ENCODE peak calls at places on chromosomes 12 and 14, in seven cellular contexts. One of them, this sample, is unnamed.
A peak's percentile ranks its signal among the peaks of the same experiment; 100 is the strongest.

GRCh38 chr14:51395361-51395849 is 155.4 kb downstream of the TMX1 start:
- DNase-seq in ovary: peak; percentile 71
- DNase-seq in neuronal stem cell: no peak
- DNase-seq in HepG2: no peak
- DNase-seq in OCI-LY7: no peak
- DNase-seq in tibial nerve: peak; percentile 56
- DNase-seq in pancreas: peak; percentile 16
- DNase-seq in this sample: peak; percentile 59

GRCh38 chr14:93008381-93008780 is 85.4 kb downstream of the CHGA start:
- DNase-seq in ovary: peak; percentile 78
- DNase-seq in neuronal stem cell: no peak
- DNase-seq in HepG2: no peak
- DNase-seq in OCI-LY7: no peak
- DNase-seq in tibial nerve: no peak
- DNase-seq in pancreas: no peak
- DNase-seq in this sample: no peak

GRCh38 chr12:90250041-90250440 is 541.4 kb upstream of the ATP2B1 start:
- DNase-seq in ovary: no peak
- DNase-seq in neuronal stem cell: no peak
- DNase-seq in HepG2: no peak
- DNase-seq in OCI-LY7: no peak
- DNase-seq in tibial nerve: no peak
- DNase-seq in pancreas: no peak
- DNase-seq in this sample: peak; percentile 47

GRCh38 chr14:77641534-77642341 is 25.3 kb upstream of the SPTLC2 start:
- DNase-seq in ovary: peak; percentile 86
- DNase-seq in neuronal stem cell: no peak
- DNase-seq in HepG2: no peak
- DNase-seq in OCI-LY7: no peak
- DNase-seq in tibial nerve: peak; percentile 68
- DNase-seq in pancreas: peak; percentile 46
- DNase-seq in this sample: peak; percentile 35

GRCh38 chr12:122999986-123000420 is 19.5 kb downstream of the ARL6IP4 start:
- DNase-seq in ovary: no peak
- DNase-seq in neuronal stem cell: no peak
- DNase-seq in HepG2: no peak
- DNase-seq in OCI-LY7: no peak
- DNase-seq in tibial nerve: no peak
- DNase-seq in pancreas: no peak
- DNase-seq in this sample: no peak

GRCh38 chr12:126353604-126354003 is 1288.4 kb downstream of the AACS start:
- DNase-seq in ovary: no peak
- DNase-seq in neuronal stem cell: no peak
- DNase-seq in HepG2: no peak
- DNase-seq in OCI-LY7: no peak
- DNase-seq in tibial nerve: no peak
- DNase-seq in pancreas: no peak
- DNase-seq in this sample: no peak

GRCh38 chr12:13189254-13189653 is 7.3 kb upstream of the EMP1 start:
- DNase-seq in ovary: no peak
- DNase-seq in neuronal stem cell: no peak
- DNase-seq in HepG2: no peak
- DNase-seq in OCI-LY7: no peak
- DNase-seq in tibial nerve: no peak
- DNase-seq in pancreas: no peak
- DNase-seq in this sample: no peak

GRCh38 chr12:47885012-47885501 is 19.7 kb downstream of the VDR start:
- DNase-seq in ovary: no peak
- DNase-seq in neuronal stem cell: no peak
- DNase-seq in HepG2: no peak
- DNase-seq in OCI-LY7: no peak
- DNase-seq in tibial nerve: no peak
- DNase-seq in pancreas: no peak
- DNase-seq in this sample: no peak

GRCh38 chr14:100542619-100543205 is 44.5 kb downstream of the BEGAIN start:
- DNase-seq in ovary: no peak
- DNase-seq in neuronal stem cell: no peak
- DNase-seq in HepG2: no peak
- DNase-seq in OCI-LY7: no peak
- DNase-seq in tibial nerve: no peak
- DNase-seq in pancreas: no peak
- DNase-seq in this sample: no peak

GRCh38 chr14:59507063-59507751 is 22.9 kb downstream of the JKAMP start:
- DNase-seq in ovary: no peak
- DNase-seq in neuronal stem cell: peak; percentile 63
- DNase-seq in HepG2: peak; percentile 62
- DNase-seq in OCI-LY7: peak; percentile 52
- DNase-seq in tibial nerve: no peak
- DNase-seq in pancreas: peak; percentile 62
- DNase-seq in this sample: no peak

GRCh38 chr14:88164906-88165534 is 158.0 kb downstream of the KCNK10 start:
- DNase-seq in ovary: no peak
- DNase-seq in neuronal stem cell: no peak
- DNase-seq in HepG2: no peak
- DNase-seq in OCI-LY7: no peak
- DNase-seq in tibial nerve: no peak
- DNase-seq in pancreas: no peak
- DNase-seq in this sample: no peak

GRCh38 chr14:22646570-22647254 is 2.6 kb upstream of the OR6J1 start:
- DNase-seq in ovary: no peak
- DNase-seq in neuronal stem cell: no peak
- DNase-seq in HepG2: no peak
- DNase-seq in OCI-LY7: no peak
- DNase-seq in tibial nerve: no peak
- DNase-seq in pancreas: no peak
- DNase-seq in this sample: no peak

GRCh38 chr14:105478624-105479305 is 4.1 kb downstream of the CRIP2 start:
- DNase-seq in ovary: no peak
- DNase-seq in neuronal stem cell: no peak
- DNase-seq in HepG2: no peak
- DNase-seq in OCI-LY7: no peak
- DNase-seq in tibial nerve: no peak
- DNase-seq in pancreas: no peak
- DNase-seq in this sample: no peak

GRCh38 chr12:46711756-46712155 is 114.0 kb downstream of the SLC38A4 start:
- DNase-seq in ovary: no peak
- DNase-seq in neuronal stem cell: no peak
- DNase-seq in HepG2: no peak
- DNase-seq in OCI-LY7: no peak
- DNase-seq in tibial nerve: no peak
- DNase-seq in pancreas: no peak
- DNase-seq in this sample: no peak

GRCh38 chr12:2963760-2964292 is 4.6 kb downstream of the TEAD4 start:
- DNase-seq in ovary: no peak
- DNase-seq in neuronal stem cell: no peak
- DNase-seq in HepG2: peak; percentile 78
- DNase-seq in OCI-LY7: no peak
- DNase-seq in tibial nerve: no peak
- DNase-seq in pancreas: no peak
- DNase-seq in this sample: no peak

GRCh38 chr14:105180598-105181528 is at the start of gene NUDT14:
- DNase-seq in ovary: peak; percentile 80
- DNase-seq in neuronal stem cell: no peak
- DNase-seq in HepG2: no peak
- DNase-seq in OCI-LY7: peak; percentile 84
- DNase-seq in tibial nerve: no peak
- DNase-seq in pancreas: peak; percentile 95
- DNase-seq in this sample: peak; percentile 83

GRCh38 chr12:105721051-105721825 is 390.7 kb downstream of the C12orf75 start:
- DNase-seq in ovary: no peak
- DNase-seq in neuronal stem cell: no peak
- DNase-seq in HepG2: no peak
- DNase-seq in OCI-LY7: no peak
- DNase-seq in tibial nerve: no peak
- DNase-seq in pancreas: no peak
- DNase-seq in this sample: no peak

GRCh38 chr12:82942963-82943362 is 256.3 kb downstream of the TMTC2 start:
- DNase-seq in ovary: no peak
- DNase-seq in neuronal stem cell: no peak
- DNase-seq in HepG2: no peak
- DNase-seq in OCI-LY7: no peak
- DNase-seq in tibial nerve: no peak
- DNase-seq in pancreas: no peak
- DNase-seq in this sample: no peak

GRCh38 chr12:6827982-6828670 is at the start of gene P3H3:
- DNase-seq in ovary: peak; percentile 74
- DNase-seq in neuronal stem cell: no peak
- DNase-seq in HepG2: peak; percentile 23
- DNase-seq in OCI-LY7: peak; percentile 21
- DNase-seq in tibial nerve: no peak
- DNase-seq in pancreas: no peak
- DNase-seq in this sample: no peak

GRCh38 chr14:61621444-61621843 is 73.9 kb upstream of the HIF1A start:
- DNase-seq in ovary: no peak
- DNase-seq in neuronal stem cell: no peak
- DNase-seq in HepG2: no peak
- DNase-seq in OCI-LY7: no peak
- DNase-seq in tibial nerve: no peak
- DNase-seq in pancreas: no peak
- DNase-seq in this sample: no peak

GRCh38 chr14:104685998-104686610 is 3.3 kb upstream of the INF2 start:
- DNase-seq in ovary: no peak
- DNase-seq in neuronal stem cell: no peak
- DNase-seq in HepG2: no peak
- DNase-seq in OCI-LY7: no peak
- DNase-seq in tibial nerve: no peak
- DNase-seq in pancreas: no peak
- DNase-seq in this sample: no peak

GRCh38 chr14:80364816-80365215 is 153.5 kb upstream of the DIO2 start:
- DNase-seq in ovary: no peak
- DNase-seq in neuronal stem cell: no peak
- DNase-seq in HepG2: no peak
- DNase-seq in OCI-LY7: no peak
- DNase-seq in tibial nerve: no peak
- DNase-seq in pancreas: no peak
- DNase-seq in this sample: no peak

GRCh38 chr12:116528067-116528466 is 31.1 kb upstream of the MAP1LC3B2 start:
- DNase-seq in ovary: no peak
- DNase-seq in neuronal stem cell: no peak
- DNase-seq in HepG2: no peak
- DNase-seq in OCI-LY7: no peak
- DNase-seq in tibial nerve: no peak
- DNase-seq in pancreas: no peak
- DNase-seq in this sample: no peak

GRCh38 chr12:67578976-67579661 is 69.4 kb upstream of the DYRK2 start:
- DNase-seq in ovary: no peak
- DNase-seq in neuronal stem cell: no peak
- DNase-seq in HepG2: no peak
- DNase-seq in OCI-LY7: no peak
- DNase-seq in tibial nerve: no peak
- DNase-seq in pancreas: no peak
- DNase-seq in this sample: no peak

GRCh38 chr14:89231426-89232113 is 185.5 kb downstream of the FOXN3 start:
- DNase-seq in ovary: no peak
- DNase-seq in neuronal stem cell: no peak
- DNase-seq in HepG2: no peak
- DNase-seq in OCI-LY7: no peak
- DNase-seq in tibial nerve: no peak
- DNase-seq in pancreas: no peak
- DNase-seq in this sample: no peak

GRCh38 chr12:14769462-14769836 is 33.8 kb downstream of the WBP11 start:
- DNase-seq in ovary: peak; percentile 65
- DNase-seq in neuronal stem cell: no peak
- DNase-seq in HepG2: peak; percentile 42
- DNase-seq in OCI-LY7: peak; percentile 78
- DNase-seq in tibial nerve: no peak
- DNase-seq in pancreas: no peak
- DNase-seq in this sample: no peak

GRCh38 chr14:22556990-22557623 is 31.9 kb downstream of the DAD1 start:
- DNase-seq in ovary: peak; percentile 88
- DNase-seq in neuronal stem cell: peak; percentile 74
- DNase-seq in HepG2: peak; percentile 74
- DNase-seq in OCI-LY7: peak; percentile 93
- DNase-seq in tibial nerve: peak; percentile 53
- DNase-seq in pancreas: peak; percentile 87
- DNase-seq in this sample: peak; percentile 82

GRCh38 chr12:2288001-2288400 is 235.2 kb downstream of the CACNA1C start:
- DNase-seq in ovary: no peak
- DNase-seq in neuronal stem cell: no peak
- DNase-seq in HepG2: no peak
- DNase-seq in OCI-LY7: no peak
- DNase-seq in tibial nerve: no peak
- DNase-seq in pancreas: no peak
- DNase-seq in this sample: no peak

GRCh38 chr12:120249266-120249874 is 16.2 kb downstream of the PXN start:
- DNase-seq in ovary: no peak
- DNase-seq in neuronal stem cell: no peak
- DNase-seq in HepG2: no peak
- DNase-seq in OCI-LY7: no peak
- DNase-seq in tibial nerve: no peak
- DNase-seq in pancreas: no peak
- DNase-seq in this sample: no peak

GRCh38 chr12:93740721-93741120 is 63.5 kb downstream of the CRADD start:
- DNase-seq in ovary: no peak
- DNase-seq in neuronal stem cell: no peak
- DNase-seq in HepG2: no peak
- DNase-seq in OCI-LY7: no peak
- DNase-seq in tibial nerve: no peak
- DNase-seq in pancreas: no peak
- DNase-seq in this sample: no peak
- H3K4me1 ChIP-seq in ovary: peaks cover 3% of the 10 kb centered on the region
- H3K4me1 ChIP-seq in neuronal stem cell: no peaks in the 10 kb centered on the region
- H3K4me1 ChIP-seq in HepG2: peaks cover 39% of the 10 kb centered on the region
- H3K4me1 ChIP-seq in OCI-LY7: no peaks in the 10 kb centered on the region
- H3K4me1 ChIP-seq in tibial nerve: no peaks in the 10 kb centered on the region
- H3K4me1 ChIP-seq in pancreas: no peaks in the 10 kb centered on the region
- H3K4me1 ChIP-seq in this sample: peaks cover 6% of the 10 kb centered on the region

GRCh38 chr14:90642239-90642717 is 174.0 kb downstream of the TTC7B start:
- DNase-seq in ovary: no peak
- DNase-seq in neuronal stem cell: peak; percentile 89
- DNase-seq in HepG2: peak; percentile 76
- DNase-seq in OCI-LY7: no peak
- DNase-seq in tibial nerve: no peak
- DNase-seq in pancreas: no peak
- DNase-seq in this sample: no peak
- H3K27ac ChIP-seq in ovary: no peak overlapping the region
- H3K27ac ChIP-seq in neuronal stem cell: peak overlapping the region; percentile 97
- H3K27ac ChIP-seq in HepG2: peak overlapping the region; percentile 31
- H3K27ac ChIP-seq in OCI-LY7: no peak overlapping the region
- H3K27ac ChIP-seq in tibial nerve: peak overlapping the region; percentile 63
- H3K27ac ChIP-seq in pancreas: no peak overlapping the region
- H3K27ac ChIP-seq in this sample: no peak overlapping the region

GRCh38 chr12:65280306-65280705 is 1.8 kb downstream of the MSRB3 start:
- DNase-seq in ovary: no peak
- DNase-seq in neuronal stem cell: no peak
- DNase-seq in HepG2: no peak
- DNase-seq in OCI-LY7: no peak
- DNase-seq in tibial nerve: no peak
- DNase-seq in pancreas: no peak
- DNase-seq in this sample: no peak
- H3K4me1 ChIP-seq in ovary: no peaks in the 10 kb centered on the region
- H3K4me1 ChIP-seq in neuronal stem cell: peaks cover 2% of the 10 kb centered on the region
- H3K4me1 ChIP-seq in HepG2: peaks cover 5% of the 10 kb centered on the region
- H3K4me1 ChIP-seq in OCI-LY7: no peaks in the 10 kb centered on the region
- H3K4me1 ChIP-seq in tibial nerve: no peaks in the 10 kb centered on the region
- H3K4me1 ChIP-seq in pancreas: no peaks in the 10 kb centered on the region
- H3K4me1 ChIP-seq in this sample: no peaks in the 10 kb centered on the region

DNA sequence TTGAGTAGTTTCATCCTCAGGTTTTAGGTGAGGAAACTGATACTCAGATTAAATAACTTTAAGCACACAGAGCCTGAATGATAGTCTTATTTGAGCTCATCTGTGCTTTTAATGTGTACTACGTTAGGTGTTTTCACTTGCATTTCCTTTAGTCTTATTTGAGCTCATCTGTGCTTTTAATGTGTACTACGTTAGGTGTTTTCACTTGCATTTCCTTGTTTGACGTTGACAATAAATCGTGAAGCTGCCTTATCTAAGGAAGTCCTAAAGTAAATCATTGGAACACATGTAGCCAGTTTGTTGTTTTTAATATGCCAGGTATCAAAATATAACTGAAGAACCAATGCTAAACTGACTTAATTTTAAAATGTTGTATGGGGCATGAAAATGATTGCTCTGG is 2.0 kb downstream of the RAP1B start:
- DNase-seq in ovary: no peak
- DNase-seq in neuronal stem cell: no peak
- DNase-seq in HepG2: no peak
- DNase-seq in OCI-LY7: no peak
- DNase-seq in tibial nerve: no peak
- DNase-seq in pancreas: no peak
- DNase-seq in this sample: no peak
- H3K27ac ChIP-seq in ovary: no peak overlapping the region
- H3K27ac ChIP-seq in neuronal stem cell: no peak overlapping the region
- H3K27ac ChIP-seq in HepG2: no peak overlapping the region
- H3K27ac ChIP-seq in OCI-LY7: peak overlapping the region; percentile 88
- H3K27ac ChIP-seq in tibial nerve: peak overlapping the region; percentile 98
- H3K27ac ChIP-seq in pancreas: peak overlapping the region; percentile 95
- H3K27ac ChIP-seq in this sample: peak overlapping the region; percentile 100

This sample was measured in breast epithelium.